ENCODE peak calls at places on chromosomes 1 and 21, in seven cellular contexts. B is T-cell; O is naive thymus-derived CD4-positive, alpha-beta T cell; L is SHP77; I is activated CD8-positive, alpha-beta memory T cell treated with anti-CD3 and anti-CD28 coated beads, Interleukin-2, amount 50 U/mL, for 4 hours; C is GM12891; M is NCI-H146. A is an unnamed sample.

GRCh38 chr1:244311784-244312532 is 139.8 kb downstream of the ADSS2 start:
- DNase-seq in B (no peak), O (no peak), L (peak), I (no peak), C (no peak), M (no peak), A (no peak)

GRCh38 chr1:25617626-25618432 is 1.2 kb downstream of the MAN1C1 start:
- DNase-seq in B (no peak), O (no peak), L (no peak), I (peak), C (no peak), M (no peak), A (peak)

GRCh38 chr1:196377811-196378210 is 230.4 kb downstream of the KCNT2 start:
- DNase-seq in B (no peak), O (no peak), L (no peak), I (no peak), C (no peak), M (no peak), A (peak)

GRCh38 chr1:66396212-66396890 is 137.6 kb upstream of the SGIP1 start:
- DNase-seq in B (no peak), O (no peak), L (no peak), I (no peak), C (no peak), M (no peak), A (no peak)

GRCh38 chr1:26851106-26851684 is 11.8 kb upstream of the SFN start:
- DNase-seq in B (no peak), O (no peak), L (no peak), I (no peak), C (no peak), M (no peak), A (peak)

GRCh38 chr1:11339346-11340247 is 66.6 kb downstream of the UBIAD1 start:
- DNase-seq in B (no peak), O (no peak), L (peak), I (no peak), C (no peak), M (peak), A (peak)

GRCh38 chr21:39938086-39938611 is 70.9 kb downstream of the PCP4 start:
- DNase-seq in B (no peak), O (no peak), L (peak), I (no peak), C (no peak), M (peak), A (no peak)

GRCh38 chr1:4512622-4513021 is 141.8 kb upstream of the AJAP1 start:
- DNase-seq in B (no peak), O (no peak), L (no peak), I (no peak), C (no peak), M (no peak), A (no peak)

GRCh38 chr1:228185641-228185965 is 20.0 kb downstream of the IBA57 start:
- DNase-seq in B (peak), O (no peak), L (no peak), I (no peak), C (no peak), M (no peak), A (no peak)

GRCh38 chr1:28917757-28918118 is 3.4 kb downstream of the EPB41 start:
- DNase-seq in B (no peak), O (no peak), L (no peak), I (no peak), C (no peak), M (no peak), A (no peak)

GRCh38 chr1:41504126-41505035 is 19.9 kb upstream of the EDN2 start:
- DNase-seq in B (no peak), O (no peak), L (peak), I (no peak), C (no peak), M (peak), A (peak)

GRCh38 chr21:35616090-35616489 is 444.2 kb downstream of the SETD4 start:
- DNase-seq in B (no peak), O (peak), L (no peak), I (no peak), C (no peak), M (peak), A (peak)

GRCh38 chr21:38228115-38228514 is 28.7 kb upstream of the KCNJ15 start:
- DNase-seq in B (no peak), O (no peak), L (no peak), I (no peak), C (no peak), M (no peak), A (peak)

GRCh38 chr1:183276386-183276785 is 90.3 kb downstream of the LAMC2 start:
- DNase-seq in B (no peak), O (no peak), L (no peak), I (no peak), C (no peak), M (no peak), A (no peak)

GRCh38 chr1:161071886-161072371 is 2.2 kb upstream of the ARHGAP30 start:
- DNase-seq in B (peak), O (peak), L (peak), I (peak), C (peak), M (peak), A (peak)

GRCh38 chr1:234395297-234395696 is 22.0 kb downstream of the COA6 start:
- DNase-seq in B (no peak), O (no peak), L (no peak), I (no peak), C (no peak), M (no peak), A (no peak)

GRCh38 chr21:45580181-45580575 is 37.9 kb upstream of the SLC19A1 start:
- DNase-seq in B (no peak), O (no peak), L (no peak), I (no peak), C (no peak), M (no peak), A (no peak)

GRCh38 chr1:231162970-231163830 is 1.3 kb downstream of the TRIM67 start:
- DNase-seq in B (no peak), O (no peak), L (peak), I (no peak), C (no peak), M (peak), A (peak)

GRCh38 chr1:55064071-55064581 is 24.8 kb downstream of the PCSK9 start:
- DNase-seq in B (no peak), O (no peak), L (no peak), I (no peak), C (no peak), M (no peak), A (peak)

GRCh38 chr1:177255411-177255810 is 84.7 kb downstream of the BRINP2 start:
- DNase-seq in B (no peak), O (no peak), L (peak), I (no peak), C (no peak), M (no peak), A (peak)

GRCh38 chr1:217495249-217495648 is 135.6 kb downstream of the GPATCH2 start:
- DNase-seq in B (no peak), O (no peak), L (no peak), I (no peak), C (peak), M (no peak), A (no peak)

GRCh38 chr1:67582625-67583461 is 102.2 kb upstream of the GADD45A start:
- DNase-seq in B (no peak), O (no peak), L (no peak), I (no peak), C (no peak), M (no peak), A (no peak)